ENCODE peak calls at places on chromosomes 12 and 14, in nine cellular contexts. A is mucosa of descending colon; B is type B pancreatic cell; H is fibroblast of pulmonary artery; E is foreskin fibroblast; F is CD8-positive, alpha-beta T cell; Q is HFF-Myc; T is neural progenitor cell; W is lower leg skin. V is an unnamed sample.

GRCh38 chr14:68896132-68896531 is 83.0 kb downstream of the ACTN1 start:
- DNase-seq in A (no peak), B (no peak), H (no peak), E (no peak), F (no peak), Q (no peak), T (no peak), W (no peak), V (no peak)

GRCh38 chr12:25436206-25436912 is 116.7 kb downstream of the LMNTD1 start:
- DNase-seq in A (no peak), B (no peak), H (peak), E (peak), F (no peak), Q (peak), T (peak), W (peak), V (peak)

GRCh38 chr14:51367600-51367931 is 127.5 kb downstream of the TMX1 start:
- DNase-seq in A (no peak), B (no peak), H (peak), E (peak), F (no peak), Q (peak), T (no peak), W (peak), V (no peak)

GRCh38 chr12:101110856-101111255 is 99.2 kb downstream of the SLC5A8 start:
- DNase-seq in A (no peak), B (no peak), H (no peak), E (no peak), F (no peak), Q (no peak), T (no peak), W (no peak), V (no peak)

GRCh38 chr12:52739963-52740362 is 36.6 kb upstream of the KRT77 start:
- DNase-seq in A (no peak), B (no peak), H (no peak), E (no peak), F (no peak), Q (no peak), T (no peak), W (no peak), V (no peak)

GRCh38 chr14:38137005-38137404 is 70.7 kb upstream of the SSTR1 start:
- DNase-seq in A (no peak), B (no peak), H (peak), E (peak), F (no peak), Q (no peak), T (no peak), W (no peak), V (no peak)

GRCh38 chr12:50240096-50240791 is 43.1 kb downstream of the LIMA1 start:
- DNase-seq in A (no peak), B (no peak), H (no peak), E (peak), F (no peak), Q (no peak), T (no peak), W (no peak), V (no peak)

GRCh38 chr14:68365228-68365627 is 427.6 kb downstream of the ZFP36L1 start:
- DNase-seq in A (no peak), B (no peak), H (peak), E (peak), F (no peak), Q (no peak), T (no peak), W (no peak), V (no peak)

GRCh38 chr14:32217301-32217700 is 14.2 kb upstream of the RNU6-8 start:
- DNase-seq in A (no peak), B (no peak), H (no peak), E (no peak), F (no peak), Q (no peak), T (no peak), W (no peak), V (no peak)

GRCh38 chr12:25701290-25701689 is 148.2 kb upstream of the LMNTD1 start:
- DNase-seq in A (no peak), B (no peak), H (peak), E (peak), F (no peak), Q (no peak), T (no peak), W (no peak), V (no peak)

GRCh38 chr12:103169-103981 is 36.8 kb downstream of the IQSEC3 start:
- DNase-seq in A (no peak), B (no peak), H (no peak), E (no peak), F (no peak), Q (no peak), T (peak), W (no peak), V (no peak)

GRCh38 chr12:26113194-26113654 is 11.6 kb downstream of the BHLHE41 start:
- DNase-seq in A (no peak), B (no peak), H (no peak), E (no peak), F (no peak), Q (no peak), T (peak), W (no peak), V (no peak)

GRCh38 chr14:65103150-65103760 is 938 bp upstream of the MAX start:
- DNase-seq in A (no peak), B (no peak), H (peak), E (peak), F (no peak), Q (peak), T (peak), W (no peak), V (no peak)

GRCh38 chr12:132480620-132481132 is 9.3 kb upstream of the FBRSL1 start:
- DNase-seq in A (no peak), B (no peak), H (no peak), E (no peak), F (no peak), Q (no peak), T (no peak), W (no peak), V (no peak)

GRCh38 chr12:122944588-122944987 is 21.7 kb downstream of the ABCB9 start:
- DNase-seq in A (no peak), B (no peak), H (peak), E (peak), F (no peak), Q (peak), T (no peak), W (no peak), V (peak)

GRCh38 chr12:121794532-121795028 is 1.1 kb upstream of the RHOF start:
- DNase-seq in A (peak), B (no peak), H (no peak), E (no peak), F (no peak), Q (no peak), T (no peak), W (no peak), V (no peak)

GRCh38 chr12:98416845-98417244 is 98.5 kb upstream of the TMPO start:
- DNase-seq in A (no peak), B (no peak), H (peak), E (peak), F (no peak), Q (no peak), T (no peak), W (no peak), V (no peak)

GRCh38 chr12:113298861-113299545 is 35.9 kb downstream of the SLC8B1 start:
- DNase-seq in A (peak), B (no peak), H (no peak), E (peak), F (no peak), Q (no peak), T (no peak), W (peak), V (no peak)

GRCh38 chr12:119372540-119372939 is 38.0 kb downstream of the CCDC60 start:
- DNase-seq in A (no peak), B (no peak), H (no peak), E (no peak), F (no peak), Q (no peak), T (no peak), W (no peak), V (no peak)

GRCh38 chr12:108816652-108817335 is 40.6 kb downstream of the SSH1 start:
- DNase-seq in A (peak), B (no peak), H (no peak), E (no peak), F (no peak), Q (no peak), T (no peak), W (no peak), V (no peak)

GRCh38 chr12:130163461-130164215 is 1.4 kb downstream of the FZD10 start:
- DNase-seq in A (no peak), B (no peak), H (no peak), E (no peak), F (no peak), Q (no peak), T (peak), W (no peak), V (no peak)

GRCh38 chr12:13095266-13095995 is 8.0 kb downstream of the GSG1 start:
- DNase-seq in A (no peak), B (no peak), H (no peak), E (no peak), F (no peak), Q (no peak), T (no peak), W (no peak), V (no peak)

GRCh38 chr12:89756638-89757321 is 48.1 kb upstream of the ATP2B1 start:
- DNase-seq in A (no peak), B (no peak), H (peak), E (peak), F (no peak), Q (peak), T (no peak), W (peak), V (no peak)

GRCh38 chr12:58765653-58766554 is 154.4 kb downstream of the LRIG3 start:
- DNase-seq in A (no peak), B (no peak), H (no peak), E (no peak), F (no peak), Q (no peak), T (no peak), W (no peak), V (no peak)

GRCh38 chr12:30880061-30880460 is 46.5 kb upstream of the TSPAN11 start:
- DNase-seq in A (no peak), B (no peak), H (no peak), E (peak), F (no peak), Q (no peak), T (peak), W (no peak), V (no peak)

GRCh38 chr12:116736962-116737773 is 701 bp downstream of the SPRING1 start:
- DNase-seq in A (peak), B (no peak), H (no peak), E (peak), F (no peak), Q (no peak), T (peak), W (no peak), V (no peak)

GRCh38 chr12:107448198-107448597 is 237.4 kb upstream of the PWP1 start:
- DNase-seq in A (no peak), B (no peak), H (peak), E (peak), F (no peak), Q (no peak), T (peak), W (no peak), V (peak)

DNA sequence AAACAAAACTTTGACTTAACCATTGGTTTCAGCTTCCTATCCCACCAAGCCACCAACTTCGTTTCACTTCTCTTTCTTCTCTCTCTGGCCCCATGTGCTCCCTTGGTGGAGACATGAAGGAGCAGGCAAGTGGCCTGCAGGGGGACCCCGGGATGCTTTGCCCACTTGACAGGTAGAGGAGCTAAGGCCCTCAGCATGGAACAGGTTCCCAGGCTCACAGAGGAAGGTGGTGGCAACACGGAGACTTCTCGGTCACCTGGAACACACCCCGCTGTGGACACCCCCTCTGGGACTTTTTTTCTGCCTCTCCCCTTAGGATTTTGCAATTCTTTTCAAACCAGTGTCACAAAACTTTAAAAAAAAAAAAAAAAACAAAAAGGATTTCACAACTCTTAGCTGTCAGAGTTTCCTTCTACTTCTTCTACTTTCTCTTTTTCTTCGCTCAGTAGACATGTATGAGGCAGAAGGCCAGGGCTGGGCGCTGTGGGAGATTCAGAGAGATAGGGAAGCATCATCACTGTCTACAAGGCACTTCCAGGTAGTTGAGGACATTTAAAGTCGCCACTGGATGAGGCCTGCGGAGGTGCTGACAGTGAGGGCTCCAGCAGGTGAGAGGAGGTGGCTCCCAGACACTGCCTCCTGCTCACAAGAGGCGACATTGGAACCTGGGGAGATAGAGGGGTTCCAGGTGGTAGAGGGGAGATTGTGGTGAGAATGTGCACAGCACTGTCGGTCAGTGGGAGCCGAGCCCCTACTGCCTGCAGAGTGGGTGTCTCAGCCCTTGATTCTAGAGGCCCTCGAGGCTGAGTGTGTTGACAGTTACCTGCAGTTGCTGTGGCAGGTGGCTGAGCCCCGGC is 119.6 kb downstream of the GCH1 start:
- DNase-seq in A (no peak), B (no peak), H (no peak), E (peak), F (no peak), Q (no peak), T (peak), W (no peak), V (no peak)
- TF ChIP-seq CTCF in A (no peak), B (peak), H (peak), E (no peak), F (no peak), Q (peak), T (peak), W (no peak), V (peak)

DNA sequence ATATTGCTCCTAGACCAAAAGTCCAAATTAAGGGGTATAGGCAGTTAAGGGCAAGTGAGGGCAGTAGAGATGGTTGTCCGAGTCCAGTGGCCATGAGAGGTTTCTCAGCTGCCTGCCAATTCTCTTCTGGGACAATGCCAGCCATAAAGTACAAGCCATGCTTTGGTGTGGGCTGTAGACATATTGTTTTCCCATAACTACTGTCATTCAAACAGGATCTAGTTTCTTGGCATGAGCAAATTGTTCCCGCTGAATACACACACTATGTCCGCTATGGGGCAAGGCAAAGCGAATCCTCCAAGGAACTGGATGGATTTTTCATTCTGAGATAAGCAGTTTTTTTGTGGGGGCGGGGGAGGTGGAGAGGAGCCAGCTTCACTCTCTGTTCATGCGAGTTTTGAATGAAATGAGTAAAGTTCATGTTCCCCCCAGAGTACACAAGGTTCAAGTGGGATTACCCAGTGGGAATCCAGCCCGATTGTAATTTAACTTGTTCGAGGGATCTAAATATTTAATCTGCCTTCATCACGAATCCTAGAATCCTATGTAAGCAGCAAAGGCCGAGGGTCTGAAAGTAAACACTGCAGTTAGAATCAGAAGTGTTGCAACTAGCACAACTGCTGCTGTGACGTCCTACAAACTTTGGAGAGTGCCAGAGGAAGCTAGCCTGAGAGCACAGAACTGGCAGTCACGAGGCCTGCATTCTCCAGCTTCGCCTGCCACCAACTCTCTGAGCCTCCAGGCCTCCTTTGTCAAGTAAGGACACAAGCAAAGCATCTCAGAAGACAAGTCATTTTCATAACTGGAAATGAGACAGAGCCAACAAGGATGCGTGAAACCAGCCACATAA is 137.0 kb downstream of the CRADD start:
- DNase-seq in A (peak), B (no peak), H (peak), E (peak), F (no peak), Q (no peak), T (no peak), W (peak), V (no peak)
- TF ChIP-seq CTCF in A (no peak), B (no peak), H (peak), E (no peak), F (no peak), Q (no peak), T (no peak), W (no peak), V (no peak)

DNA sequence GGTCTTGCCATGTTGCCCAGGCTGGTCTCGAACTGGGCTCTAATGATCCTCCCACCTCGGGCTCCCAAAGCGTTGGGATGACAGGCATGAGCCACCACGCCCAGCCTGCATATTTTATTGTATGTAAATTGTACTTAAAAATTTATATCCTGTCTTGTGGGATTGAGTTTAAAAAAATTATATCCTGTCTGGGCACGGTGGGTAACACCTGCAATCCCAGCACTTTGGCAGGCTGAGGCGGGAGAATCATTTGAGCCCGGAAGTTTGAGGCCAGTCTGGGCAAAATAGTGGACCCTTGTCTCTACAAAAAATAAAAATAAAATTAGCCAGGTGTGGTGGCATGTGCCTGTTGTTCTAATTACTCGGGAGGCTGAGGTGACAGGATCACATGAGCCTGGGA is 13.9 kb upstream of the CEBPE start:
- DNase-seq in A (no peak), B (no peak), H (no peak), E (no peak), F (no peak), Q (no peak), T (no peak), W (no peak), V (no peak)
- TF ChIP-seq CTCF in A (no peak), B (no peak), H (no peak), E (no peak), F (no peak), Q (no peak), T (no peak), W (no peak), V (no peak)

GRCh38 chr12:69240625-69240984 is 1.2 kb downstream of the CPSF6 start:
- DNase-seq in A (no peak), B (no peak), H (no peak), E (peak), F (no peak), Q (no peak), T (peak), W (no peak), V (no peak)
- TF ChIP-seq CTCF in A (no peak), B (no peak), H (no peak), E (no peak), F (no peak), Q (no peak), T (no peak), W (no peak), V (no peak)

GRCh38 chr12:69986109-69986508 is 161.1 kb downstream of the MYRFL start:
- DNase-seq in A (no peak), B (no peak), H (no peak), E (no peak), F (no peak), Q (no peak), T (no peak), W (no peak), V (no peak)

GRCh38 chr12:69988601-69989194 is 163.7 kb downstream of the MYRFL start:
- DNase-seq in A (no peak), B (no peak), H (peak), E (peak), F (no peak), Q (no peak), T (no peak), W (no peak), V (no peak)

GRCh38 chr12:69984216-69984615 is 159.2 kb downstream of the MYRFL start:
- DNase-seq in A (no peak), B (no peak), H (no peak), E (peak), F (no peak), Q (no peak), T (no peak), W (no peak), V (no peak)

GRCh38 chr12:69987453-69988102 is 162.6 kb downstream of the MYRFL start:
- DNase-seq in A (no peak), B (no peak), H (peak), E (peak), F (no peak), Q (peak), T (no peak), W (peak), V (no peak)

GRCh38 chr12:69985656-69986055 is 160.6 kb downstream of the MYRFL start:
- DNase-seq in A (no peak), B (no peak), H (no peak), E (no peak), F (no peak), Q (no peak), T (peak), W (no peak), V (no peak)
- TF ChIP-seq CTCF in A (peak), B (peak), H (peak), E (no peak), F (no peak), Q (peak), T (peak), W (no peak), V (peak)

GRCh38 chr12:106303202-106303820 is 778 bp downstream of the TCP11L2 start:
- DNase-seq in A (peak), B (peak), H (peak), E (peak), F (peak), Q (no peak), T (peak), W (peak), V (peak)

GRCh38 chr12:106307176-106307575 is 4.6 kb downstream of the TCP11L2 start:
- DNase-seq in A (no peak), B (no peak), H (no peak), E (no peak), F (no peak), Q (no peak), T (no peak), W (no peak), V (no peak)

GRCh38 chr12:106304001-106304421 is 1.5 kb downstream of the TCP11L2 start:
- DNase-seq in A (no peak), B (no peak), H (no peak), E (peak), F (no peak), Q (no peak), T (peak), W (no peak), V (no peak)

GRCh38 chr12:106304797-106305196 is 2.3 kb downstream of the TCP11L2 start:
- DNase-seq in A (no peak), B (no peak), H (no peak), E (peak), F (no peak), Q (no peak), T (no peak), W (no peak), V (no peak)

DNA sequence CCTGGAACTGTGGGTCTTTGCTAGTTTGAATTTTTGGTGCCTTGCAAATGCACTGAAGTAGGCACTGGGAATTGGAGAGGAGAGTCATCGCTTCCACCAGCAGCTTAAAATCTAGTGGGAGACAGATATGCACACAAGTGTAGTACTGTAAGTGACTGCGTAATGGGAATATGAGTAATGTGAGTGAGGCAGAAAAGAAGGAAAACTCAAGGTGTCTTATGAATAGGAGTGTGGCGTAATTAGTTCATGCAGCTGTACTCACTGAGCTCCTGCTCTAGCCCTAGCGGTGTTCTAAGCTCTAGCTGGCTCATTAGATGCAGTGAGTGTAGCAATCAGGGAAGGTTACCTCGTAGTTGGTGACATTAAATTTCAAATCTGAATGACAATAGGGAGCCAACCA is 2.8 kb downstream of the TCP11L2 start:
- DNase-seq in A (no peak), B (no peak), H (no peak), E (no peak), F (no peak), Q (no peak), T (peak), W (no peak), V (no peak)
- TF ChIP-seq CTCF in A (no peak), B (no peak), H (no peak), E (no peak), F (no peak), Q (no peak), T (no peak), W (no peak), V (no peak)

V was measured in neural crest cell.